ENCODE peak calls at places on chromosomes 2 and 18, in eight cellular contexts. S is Peyer's patch, Y is neural progenitor cell, J is IMR-90, C is adrenal gland, K is A549, V is heart left ventricle, U is endodermal cell. O is an unnamed sample.

GRCh38 chr2:129812071-129812470 is 167.4 kb upstream of the RAB6C start:
- DNase-seq in C (peak; percentile 81), S (peak; percentile 90), V (peak; percentile 61), Y (no peak), K (no peak), U (no peak), J (no peak), O (no peak)

GRCh38 chr2:77428946-77429345 is 93.2 kb downstream of the LRRTM4 start:
- DNase-seq in V (no peak), Y (no peak), K (no peak), S (no peak), C (no peak), J (no peak), U (no peak), O (no peak)

GRCh38 chr2:190571666-190572065 is 37.1 kb upstream of the NEMP2 start:
- DNase-seq in S (no peak), U (no peak), V (no peak), J (no peak), C (no peak), Y (no peak), K (no peak), O (no peak)

GRCh38 chr18:45324489-45325111 is 290.7 kb upstream of the SLC14A2 start:
- DNase-seq in V (no peak), S (peak; percentile 51), J (peak; percentile 8), K (no peak), C (peak; percentile 71), U (peak; percentile 74), Y (peak; percentile 65), O (no peak)

GRCh38 chr2:19879115-19879514 is 22.7 kb downstream of the TTC32 start:
- DNase-seq in J (no peak), Y (no peak), C (peak; percentile 28), U (peak; percentile 19), K (no peak), S (peak; percentile 15), V (no peak), O (no peak)

GRCh38 chr2:217691516-217691915 is 311.3 kb downstream of the TNS1 start:
- DNase-seq in U (peak; percentile 18), K (no peak), S (no peak), V (no peak), J (no peak), C (no peak), Y (no peak), O (no peak)

GRCh38 chr2:46381871-46382270 is 84.7 kb downstream of the EPAS1 start:
- DNase-seq in K (no peak), Y (no peak), V (no peak), U (no peak), S (no peak), J (no peak), C (peak; percentile 18), O (no peak)

GRCh38 chr2:224069172-224069571 is 30.1 kb upstream of the SERPINE2 start:
- DNase-seq in J (no peak), C (no peak), Y (no peak), K (no peak), U (no peak), S (no peak), V (peak; percentile 51), O (no peak)

GRCh38 chr2:199696048-199696447 is 154.9 kb downstream of the FTCDNL1 start:
- DNase-seq in U (no peak), K (no peak), C (no peak), V (no peak), J (no peak), Y (no peak), S (no peak), O (no peak)

GRCh38 chr2:203678971-203679370 is 27.5 kb upstream of the CD28 start:
- DNase-seq in C (no peak), J (peak; percentile 45), V (no peak), S (no peak), K (no peak), Y (no peak), U (no peak), O (no peak)

GRCh38 chr2:205524656-205525055 is 157.6 kb upstream of the NRP2 start:
- DNase-seq in U (no peak), J (no peak), C (no peak), S (peak; percentile 47), V (no peak), K (no peak), Y (no peak), O (no peak)

GRCh38 chr18:24189664-24190346 is 50.9 kb downstream of the CABYR start:
- DNase-seq in S (no peak), K (no peak), C (no peak), J (no peak), Y (peak; percentile 49), U (peak; percentile 58), V (no peak), O (no peak)

GRCh38 chr2:142865924-142866323 is 11.5 kb upstream of the KYNU start:
- DNase-seq in V (no peak), Y (no peak), C (no peak), J (peak; percentile 30), S (no peak), U (no peak), K (no peak), O (no peak)

GRCh38 chr2:172278642-172279041 is 148.7 kb upstream of the ITGA6 start:
- DNase-seq in C (no peak), U (no peak), Y (no peak), V (no peak), K (no peak), S (no peak), J (no peak), O (no peak)

GRCh38 chr2:19607400-19607799 is 249.0 kb upstream of the OSR1 start:
- DNase-seq in K (peak; percentile 30), C (no peak), V (no peak), J (peak; percentile 63), U (no peak), S (no peak), Y (no peak), O (no peak)

GRCh38 chr18:35917043-35917442 is 55.4 kb upstream of the RMP24 start:
- DNase-seq in C (no peak), Y (no peak), S (no peak), J (no peak), V (no peak), K (no peak), U (no peak), O (no peak)

GRCh38 chr2:203164311-203164935 is 74.4 kb upstream of the CYP20A1 start:
- DNase-seq in C (no peak), Y (no peak), S (no peak), K (no peak), V (no peak), J (peak; percentile 80), U (no peak), O (no peak)

GRCh38 chr18:50183556-50183955 is 11.4 kb downstream of the MYO5B start:
- DNase-seq in V (no peak), J (peak; percentile 31), K (no peak), U (no peak), Y (no peak), C (no peak), S (no peak), O (no peak)

GRCh38 chr2:224646242-224646846 is 61.2 kb upstream of the CUL3 start:
- DNase-seq in J (peak; percentile 4), K (peak; percentile 8), V (no peak), C (no peak), U (peak; percentile 64), Y (peak; percentile 42), S (no peak), O (no peak)

DNA sequence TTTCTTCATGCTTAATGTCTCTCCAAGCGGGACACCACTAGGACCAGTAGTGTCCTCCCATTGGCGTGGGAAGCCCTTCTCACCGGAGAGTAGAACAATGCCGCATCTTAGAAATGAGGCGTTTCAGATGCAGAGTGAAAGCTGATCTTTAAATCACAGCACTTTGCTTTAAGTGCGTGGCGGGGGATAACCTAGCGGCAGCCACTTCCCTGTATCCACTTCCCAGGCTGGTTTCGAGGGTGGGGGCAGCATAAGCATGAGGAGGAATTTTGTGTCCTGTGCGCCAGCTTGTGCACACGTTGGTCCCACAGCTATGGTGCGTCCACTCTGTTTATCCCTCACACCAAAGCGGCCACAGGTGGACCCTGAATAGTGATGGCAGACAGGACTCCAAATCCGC is 63.1 kb downstream of the MBP start:
- DNase-seq in S (peak; percentile 51), K (no peak), U (no peak), V (no peak), C (no peak), Y (no peak), J (no peak), O (no peak)
- H3K4me1 ChIP-seq in S (peaks cover 44% of the 10 kb centered on the region), K (peaks cover 97% of the 10 kb centered on the region), U (no peaks in the 10 kb centered on the region), V (peaks cover 76% of the 10 kb centered on the region), C (no peaks in the 10 kb centered on the region), Y (peaks cover 16% of the 10 kb centered on the region), J (peaks cover 54% of the 10 kb centered on the region), O (peaks cover 86% of the 10 kb centered on the region)

DNA sequence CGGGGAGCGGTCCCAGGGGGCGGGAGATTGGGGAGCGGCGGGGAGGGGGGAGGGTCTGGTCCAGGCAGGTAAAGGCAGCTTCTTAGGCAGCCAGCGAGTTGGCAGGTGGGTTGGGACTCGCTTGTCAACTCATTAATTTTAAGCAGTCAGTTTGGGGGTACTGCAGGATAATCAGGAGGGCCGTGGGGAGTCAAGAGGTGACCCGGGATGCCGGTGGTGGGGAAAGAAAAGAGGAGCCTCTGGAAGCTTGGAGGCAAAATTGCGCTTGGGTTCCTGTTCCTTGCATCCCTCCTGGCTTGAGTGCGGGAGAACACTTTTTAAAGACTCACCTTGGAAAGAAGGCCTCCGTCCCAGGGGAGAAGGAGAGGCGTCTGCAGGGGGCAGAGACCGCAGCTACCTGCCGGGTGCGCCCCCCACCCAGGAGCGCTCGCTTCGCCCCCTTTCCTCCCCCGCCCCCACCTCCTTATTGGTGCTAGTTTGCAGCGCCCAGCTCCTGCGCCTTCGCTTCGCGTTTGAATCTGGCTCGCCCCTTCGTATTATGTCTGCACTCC is at the start of gene KCNJ3:
- DNase-seq in J (no peak), U (peak; percentile 66), S (no peak), V (no peak), C (no peak), K (no peak), Y (no peak), O (no peak)
- H3K4me3 ChIP-seq in J (no peak within 1 kb of the TSS), U (peak within 1 kb of the TSS; percentile 78), S (peak within 1 kb of the TSS; percentile 79), V (peak within 1 kb of the TSS; percentile 52), C (no peak within 1 kb of the TSS), K (peak within 1 kb of the TSS; percentile 51), Y (peak within 1 kb of the TSS; percentile 52), O (peak within 1 kb of the TSS; percentile 25)

DNA sequence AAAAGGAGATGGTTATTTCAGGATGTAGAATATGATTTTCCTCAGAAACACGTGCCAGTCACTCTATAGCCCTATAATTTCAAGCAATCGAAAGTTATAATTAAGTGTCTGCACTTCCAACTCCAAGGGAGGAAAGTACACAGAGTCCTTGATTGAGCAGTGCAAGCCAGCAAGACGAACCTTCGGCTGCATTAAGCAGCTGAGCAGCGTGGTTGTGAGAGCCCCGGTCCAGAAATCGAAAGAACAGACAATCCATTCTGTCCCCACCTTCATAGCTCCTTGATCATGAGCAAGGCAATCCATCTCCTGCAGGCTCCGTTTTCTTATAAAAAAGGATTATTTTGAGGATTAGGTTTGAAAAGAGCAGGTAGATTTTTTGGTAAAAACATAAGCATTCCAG is 287.6 kb downstream of the FBXO15 start:
- DNase-seq in S (no peak), J (no peak), K (no peak), Y (no peak), C (no peak), U (no peak), V (no peak), O (no peak)
- H3K9me3 ChIP-seq in S (no peaks in the 10 kb centered on the region), J (no peaks in the 10 kb centered on the region), K (no peaks in the 10 kb centered on the region), Y (no peaks in the 10 kb centered on the region), C (no peaks in the 10 kb centered on the region), U (no peaks in the 10 kb centered on the region), V (no peaks in the 10 kb centered on the region), O (no peaks in the 10 kb centered on the region)

DNA sequence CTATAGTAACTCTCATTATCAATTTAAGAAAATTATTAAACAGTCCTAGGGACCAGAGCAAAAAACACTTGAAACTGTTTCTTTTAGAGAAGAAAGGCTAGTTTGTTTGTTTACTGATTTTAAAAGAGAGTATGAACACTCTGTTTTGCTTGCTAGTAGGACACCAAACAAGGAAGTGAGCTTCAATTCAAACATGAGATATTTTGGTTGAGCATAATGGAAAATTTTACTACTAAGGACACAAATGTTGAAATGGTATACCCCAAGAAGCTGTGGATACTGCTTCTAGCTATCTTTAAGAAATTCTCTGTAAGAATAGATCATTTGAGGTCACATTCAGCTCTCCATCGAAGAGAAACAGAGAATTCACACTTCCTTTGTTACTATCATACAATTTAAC is 216.3 kb upstream of the SMAD7 start:
- DNase-seq in C (no peak), Y (no peak), U (no peak), V (no peak), S (no peak), K (no peak), J (no peak), O (no peak)
- H3K4me1 ChIP-seq in C (peaks cover 7% of the 10 kb centered on the region), Y (no peaks in the 10 kb centered on the region), U (no peaks in the 10 kb centered on the region), V (peaks cover 4% of the 10 kb centered on the region), S (no peaks in the 10 kb centered on the region), K (peaks cover 12% of the 10 kb centered on the region), J (no peaks in the 10 kb centered on the region), O (peaks cover 13% of the 10 kb centered on the region)